ENCODE peak calls at places on chromosomes 11 and 22, in six cellular contexts. H, Y, G, B, K and V are unnamed samples.

GRCh38 chr11:47950396-47950795 is 30.0 kb upstream of the PTPRJ start:
- DNase-seq in B (no peak), H (no peak), Y (peak; percentile 91), K (no peak), G (peak; percentile 72), V (no peak)

GRCh38 chr11:120182790-120183491 is 27.9 kb upstream of the OAF start:
- DNase-seq in Y (peak; percentile 4), B (peak; percentile 74), G (no peak), H (peak; percentile 53), K (peak; percentile 34), V (no peak)

GRCh38 chr11:67345247-67345948 is 7.9 kb downstream of the POLD4 start:
- DNase-seq in H (no peak), G (peak; percentile 50), Y (no peak), K (no peak), B (no peak), V (no peak)

GRCh38 chr11:1628506-1629325 is 859 bp upstream of the KRTAP5-5 start:
- DNase-seq in K (no peak), B (peak; percentile 75), Y (peak; percentile 43), H (no peak), G (peak; percentile 41), V (no peak)

GRCh38 chr11:92198276-92198675 is 26.3 kb upstream of the FAT3 start:
- DNase-seq in G (no peak), Y (no peak), B (no peak), H (no peak), K (no peak), V (no peak)

GRCh38 chr22:19067696-19068348 is 54.4 kb downstream of the DGCR2 start:
- DNase-seq in B (no peak), H (no peak), Y (no peak), K (no peak), G (no peak), V (no peak)

GRCh38 chr22:33400061-33400840 is 342.1 kb upstream of the SYN3 start:
- DNase-seq in Y (peak; percentile 13), H (no peak), G (no peak), K (no peak), B (no peak), V (no peak)

GRCh38 chr11:8025123-8025522 is 38.0 kb downstream of the EIF3F start:
- DNase-seq in G (no peak), B (no peak), K (no peak), H (no peak), Y (no peak), V (no peak)

GRCh38 chr11:94882931-94883330 is 90.4 kb downstream of the CWC15 start:
- DNase-seq in Y (no peak), B (no peak), G (no peak), H (no peak), K (no peak), V (no peak)

GRCh38 chr11:83157755-83158473 is 983 bp downstream of the PCF11 start:
- DNase-seq in G (peak; percentile 69), K (peak; percentile 60), B (peak; percentile 66), Y (peak; percentile 57), H (peak; percentile 33), V (no peak)

GRCh38 chr11:78762105-78762504 is 187.4 kb upstream of the NARS2 start:
- DNase-seq in B (no peak), H (no peak), K (no peak), G (no peak), Y (no peak), V (no peak)

GRCh38 chr11:84144531-84144930 is 858.4 kb upstream of the CCDC90B start:
- DNase-seq in H (no peak), K (no peak), B (no peak), G (no peak), Y (no peak), V (no peak)

GRCh38 chr22:20113551-20114310 is 2.2 kb upstream of the RANBP1 start:
- DNase-seq in Y (no peak), B (no peak), H (peak; percentile 19), K (no peak), G (no peak), V (no peak)

GRCh38 chr11:110761994-110762393 is 49.8 kb upstream of the ARHGAP20 start:
- DNase-seq in H (no peak), K (no peak), Y (no peak), B (no peak), G (no peak), V (no peak)

GRCh38 chr22:40627612-40628011 is 8.9 kb downstream of the MRTFA start:
- DNase-seq in Y (no peak), H (no peak), B (no peak), K (no peak), G (no peak), V (no peak)

GRCh38 chr11:57649826-57650738 is at the start of gene YPEL4:
- DNase-seq in G (no peak), H (peak; percentile 40), B (peak; percentile 63), K (no peak), Y (peak; percentile 21), V (no peak)

GRCh38 chr11:20373568-20374209 is 10.2 kb downstream of the HTATIP2 start:
- DNase-seq in H (no peak), G (no peak), Y (no peak), K (no peak), B (no peak), V (no peak)

GRCh38 chr22:17777005-17777716 is 2.9 kb upstream of the BID start:
- DNase-seq in G (peak; percentile 95), K (peak; percentile 61), Y (peak; percentile 87), B (no peak), H (no peak), V (no peak)

GRCh38 chr11:33507967-33508366 is 192.7 kb downstream of the C11orf91 start:
- DNase-seq in B (no peak), G (no peak), H (no peak), K (no peak), Y (no peak), V (no peak)

GRCh38 chr11:71977743-71978418 is 20.8 kb upstream of the IL18BP start:
- DNase-seq in H (no peak), Y (peak; percentile 77), B (peak; percentile 47), K (peak; percentile 51), G (peak; percentile 68), V (no peak)

GRCh38 chr22:48700566-48701295 is 1126.9 kb downstream of the BRD1 start:
- DNase-seq in H (no peak), G (no peak), Y (no peak), K (no peak), B (no peak), V (no peak)

GRCh38 chr11:47571012-47571729 is 5.8 kb downstream of the PTPMT1 start:
- DNase-seq in K (no peak), H (no peak), B (no peak), G (no peak), Y (no peak), V (no peak)

GRCh38 chr22:24592846-24593809 is at the start of gene LRRC75B:
- DNase-seq in B (peak; percentile 92), K (peak; percentile 88), H (peak; percentile 93), Y (no peak), G (peak; percentile 67), V (peak; percentile 24)

GRCh38 chr11:27291302-27291889 is 71.6 kb downstream of the CCDC34 start:
- DNase-seq in B (no peak), G (peak; percentile 16), K (no peak), Y (peak; percentile 73), H (no peak), V (no peak)

GRCh38 chr11:72719144-72719543 is 33.1 kb downstream of the ARAP1 start:
- DNase-seq in G (peak; percentile 59), H (peak; percentile 61), K (no peak), Y (no peak), B (peak; percentile 44), V (no peak)

GRCh38 chr11:117384045-117384444 is 56.4 kb downstream of the CEP164 start:
- DNase-seq in B (no peak), G (no peak), Y (no peak), H (no peak), K (no peak), V (peak; percentile 40)

GRCh38 chr11:110087820-110088534 is 5.2 kb upstream of the ZC3H12C start:
- DNase-seq in Y (no peak), H (no peak), B (no peak), G (no peak), K (peak; percentile 77), V (no peak)

GRCh38 chr22:42340695-42341383 is 70.4 kb upstream of the TCF20 start:
- DNase-seq in G (no peak), H (no peak), Y (no peak), K (no peak), B (peak; percentile 52), V (no peak)
- H3K4me3 ChIP-seq in G (no peak overlapping the region), H (peak overlapping the region; percentile 34), Y (no peak overlapping the region), K (no peak overlapping the region), B (peak overlapping the region; percentile 7), V (no peak overlapping the region)

GRCh38 chr22:39303892-39304671 is 15.3 kb downstream of the RPL3 start:
- DNase-seq in H (no peak), B (no peak), K (no peak), Y (no peak), G (no peak), V (no peak)

GRCh38 chr22:39308614-39309363 is 10.6 kb downstream of the RPL3 start:
- DNase-seq in G (no peak), H (no peak), K (peak; percentile 54), B (no peak), Y (no peak), V (peak; percentile 78)

GRCh38 chr22:39303358-39303757 is 16.1 kb downstream of the RPL3 start:
- DNase-seq in K (no peak), Y (no peak), B (no peak), G (no peak), H (no peak), V (no peak)

GRCh38 chr22:39309364-39309861 is 10.0 kb downstream of the RPL3 start:
- DNase-seq in G (no peak), H (no peak), Y (peak; percentile 38), K (no peak), B (no peak), V (no peak)

GRCh38 chr22:39306456-39307361 is 12.7 kb downstream of the RPL3 start:
- DNase-seq in Y (peak; percentile 50), G (peak; percentile 69), K (no peak), H (no peak), B (peak; percentile 59), V (no peak)
- TF ChIP-seq CTCF in Y (peak; percentile 71), G (peak; percentile 75), K (peak; percentile 3), H (peak; percentile 58), B (peak; percentile 38), V (peak; percentile 41)

GRCh38 chr11:64340671-64341335 is 799 bp downstream of the CCDC88B start:
- DNase-seq in B (peak; percentile 30), K (no peak), G (peak; percentile 82), H (no peak), Y (peak; percentile 78), V (no peak)
- H3K4me3 ChIP-seq in B (no peak overlapping the region), K (no peak overlapping the region), G (peak overlapping the region; percentile 77), H (peak overlapping the region; percentile 36), Y (peak overlapping the region; percentile 74), V (no peak overlapping the region)

GRCh38 chr11:16276251-16276650 is 80.1 kb downstream of the SOX6 start:
- DNase-seq in H (no peak), Y (no peak), B (no peak), K (no peak), G (no peak), V (no peak)
- TF ChIP-seq CTCF in H (no peak), Y (no peak), B (no peak), K (no peak), G (no peak), V (no peak)

DNA sequence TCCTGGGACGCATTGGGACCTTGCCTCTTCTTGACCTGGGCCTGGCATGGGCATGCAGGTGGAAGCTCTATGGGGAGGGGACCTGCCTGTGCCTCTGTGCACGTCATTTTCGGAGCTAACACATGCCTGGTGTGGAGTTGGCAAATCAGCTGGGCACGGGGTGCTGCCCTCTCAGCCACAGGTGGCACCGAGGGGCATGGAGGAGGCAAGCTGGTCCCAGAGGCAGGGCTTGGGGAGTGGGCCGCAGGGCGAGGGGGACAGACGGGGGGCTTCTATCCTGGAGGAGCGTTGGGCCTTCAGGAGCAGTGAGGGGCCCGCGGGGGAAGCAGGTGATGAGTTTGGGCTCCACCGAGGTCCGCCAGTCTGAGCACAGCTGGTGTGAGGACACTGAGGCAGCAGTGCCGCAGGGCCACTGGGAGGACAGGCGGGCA is 362.0 kb downstream of the TBC1D22A start:
- DNase-seq in B (no peak), G (no peak), K (no peak), H (peak; percentile 8), Y (no peak), V (no peak)
- H3K4me3 ChIP-seq in B (no peak overlapping the region), G (no peak overlapping the region), K (no peak overlapping the region), H (no peak overlapping the region), Y (no peak overlapping the region), V (no peak overlapping the region)